ENCODE peak calls at places on chromosomes 12 and 14, in nine cellular contexts. G is CD8-positive, alpha-beta memory T cell; W is astrocyte of the hippocampus; Q is EH; H is nucleus accumbens; K is heart left ventricle; D is fibroblast of the conjunctiva; V is iPS DF 19.7; A is kidney. N is an unnamed sample.

GRCh38 chr14:71648725-71649124 is 283.5 kb upstream of the RGS6 start:
- DNase-seq in G (no peak), W (no peak), Q (peak; percentile 23), H (no peak), K (no peak), D (no peak), V (no peak), A (no peak), N (no peak)

GRCh38 chr12:10027311-10028099 is 3.0 kb upstream of the CLEC9A start:
- DNase-seq in G (no peak), W (peak; percentile 8), Q (peak; percentile 58), H (no peak), K (no peak), D (no peak), V (no peak), A (no peak), N (no peak)

GRCh38 chr14:65229431-65230286 is 127.3 kb upstream of the MAX start:
- DNase-seq in G (peak; percentile 18), W (peak; percentile 64), Q (peak; percentile 58), H (peak; percentile 13), K (peak; percentile 45), D (no peak), V (no peak), A (no peak), N (no peak)

GRCh38 chr12:49808686-49809368 is 19.4 kb downstream of the NCKAP5L start:
- DNase-seq in G (no peak), W (peak; percentile 83), Q (no peak), H (no peak), K (peak; percentile 63), D (no peak), V (no peak), A (peak; percentile 83), N (no peak)

GRCh38 chr12:92049403-92049802 is 96.2 kb downstream of the BTG1 start:
- DNase-seq in G (no peak), W (no peak), Q (no peak), H (no peak), K (no peak), D (no peak), V (no peak), A (no peak), N (no peak)

GRCh38 chr14:34999500-34999899 is 16.7 kb downstream of the SRP54 start:
- DNase-seq in G (no peak), W (no peak), Q (no peak), H (no peak), K (no peak), D (no peak), V (no peak), A (no peak), N (no peak)

GRCh38 chr12:79000501-79000900 is 135.9 kb downstream of the SYT1 start:
- DNase-seq in G (no peak), W (no peak), Q (no peak), H (no peak), K (no peak), D (no peak), V (no peak), A (no peak), N (no peak)

GRCh38 chr14:29738950-29739349 is 188.7 kb downstream of the PRKD1 start:
- DNase-seq in G (no peak), W (no peak), Q (no peak), H (no peak), K (no peak), D (no peak), V (peak; percentile 12), A (no peak), N (no peak)

GRCh38 chr12:3083949-3084348 is 6.8 kb downstream of the TSPAN9 start:
- DNase-seq in G (no peak), W (no peak), Q (peak; percentile 42), H (no peak), K (peak; percentile 73), D (no peak), V (no peak), A (no peak), N (no peak)

GRCh38 chr14:92463141-92463540 is 50.4 kb upstream of the RIN3 start:
- DNase-seq in G (no peak), W (no peak), Q (no peak), H (no peak), K (no peak), D (no peak), V (no peak), A (no peak), N (no peak)

GRCh38 chr12:52867636-52868035 is 18.8 kb upstream of the KRT78 start:
- DNase-seq in G (no peak), W (no peak), Q (no peak), H (peak; percentile 63), K (peak; percentile 54), D (no peak), V (no peak), A (peak; percentile 84), N (no peak)

GRCh38 chr12:92987846-92988621 is 58.9 kb upstream of the EEA1 start:
- DNase-seq in G (no peak), W (no peak), Q (no peak), H (no peak), K (no peak), D (no peak), V (no peak), A (no peak), N (no peak)

GRCh38 chr12:46219892-46220655 is 48.8 kb downstream of the SLC38A1 start:
- DNase-seq in G (peak; percentile 76), W (peak; percentile 71), Q (peak; percentile 88), H (no peak), K (no peak), D (peak; percentile 58), V (no peak), A (no peak), N (no peak)

GRCh38 chr14:74852922-74853530 is 22.9 kb downstream of the PROX2 start:
- DNase-seq in G (no peak), W (peak; percentile 56), Q (peak; percentile 82), H (no peak), K (no peak), D (peak; percentile 97), V (no peak), A (no peak), N (no peak)